ENCODE peak calls at places on chromosomes 3 and 15, in six cellular contexts. One of them, this sample, is unnamed. For H3K4me1, the result is how much of the 10 kb centered on the place peaks cover.

GRCh38 chr15:71079208-71080044 is 35.8 kb upstream of the THSD4 start:
- DNase-seq in cardiac muscle cell: no peak
- DNase-seq in stomach: peak
- DNase-seq in prostate gland: peak
- DNase-seq in right atrium auricular region: no peak
- DNase-seq in left ventricle myocardium inferior: peak
- DNase-seq in this sample: peak

GRCh38 chr3:181711325-181712135 is at the start of gene SOX2:
- DNase-seq in stomach: peak
- DNase-seq in left ventricle myocardium inferior: peak
- DNase-seq in cardiac muscle cell: peak
- DNase-seq in prostate gland: peak
- DNase-seq in right atrium auricular region: no peak
- DNase-seq in this sample: no peak

GRCh38 chr15:70412717-70413266 is 315.1 kb upstream of the TLE3 start:
- DNase-seq in right atrium auricular region: no peak
- DNase-seq in left ventricle myocardium inferior: no peak
- DNase-seq in cardiac muscle cell: no peak
- DNase-seq in stomach: no peak
- DNase-seq in prostate gland: no peak
- DNase-seq in this sample: no peak

GRCh38 chr3:66418432-66419052 is 82.3 kb downstream of the LRIG1 start:
- DNase-seq in left ventricle myocardium inferior: peak
- DNase-seq in cardiac muscle cell: no peak
- DNase-seq in right atrium auricular region: no peak
- DNase-seq in stomach: peak
- DNase-seq in prostate gland: peak
- DNase-seq in this sample: no peak

GRCh38 chr3:37086918-37087317 is 87.5 kb downstream of the LRRFIP2 start:
- DNase-seq in stomach: no peak
- DNase-seq in prostate gland: no peak
- DNase-seq in cardiac muscle cell: no peak
- DNase-seq in right atrium auricular region: no peak
- DNase-seq in left ventricle myocardium inferior: no peak
- DNase-seq in this sample: no peak

GRCh38 chr15:66670698-66671580 is 31.1 kb upstream of the SMAD6 start:
- DNase-seq in stomach: peak
- DNase-seq in cardiac muscle cell: no peak
- DNase-seq in right atrium auricular region: no peak
- DNase-seq in left ventricle myocardium inferior: no peak
- DNase-seq in prostate gland: peak
- DNase-seq in this sample: peak

GRCh38 chr15:65642588-65642987 is 20.9 kb downstream of the SLC24A1 start:
- DNase-seq in left ventricle myocardium inferior: no peak
- DNase-seq in stomach: no peak
- DNase-seq in prostate gland: no peak
- DNase-seq in cardiac muscle cell: no peak
- DNase-seq in right atrium auricular region: no peak
- DNase-seq in this sample: peak

GRCh38 chr15:99618941-99619411 is 53.2 kb downstream of the MEF2A start:
- DNase-seq in right atrium auricular region: no peak
- DNase-seq in left ventricle myocardium inferior: no peak
- DNase-seq in cardiac muscle cell: peak
- DNase-seq in stomach: no peak
- DNase-seq in prostate gland: no peak
- DNase-seq in this sample: no peak

GRCh38 chr15:63601026-63601726 is 4.0 kb downstream of the FBXL22 start:
- DNase-seq in cardiac muscle cell: peak
- DNase-seq in prostate gland: no peak
- DNase-seq in right atrium auricular region: no peak
- DNase-seq in stomach: no peak
- DNase-seq in left ventricle myocardium inferior: peak
- DNase-seq in this sample: peak

GRCh38 chr3:144241381-144241780 is 269.8 kb downstream of the DIPK2A start:
- DNase-seq in prostate gland: no peak
- DNase-seq in right atrium auricular region: no peak
- DNase-seq in left ventricle myocardium inferior: no peak
- DNase-seq in stomach: no peak
- DNase-seq in cardiac muscle cell: no peak
- DNase-seq in this sample: no peak
- TF ChIP-seq CTCF in prostate gland: no peak
- TF ChIP-seq CTCF in right atrium auricular region: no peak
- TF ChIP-seq CTCF in left ventricle myocardium inferior: no peak
- TF ChIP-seq CTCF in stomach: no peak
- TF ChIP-seq CTCF in cardiac muscle cell: no peak
- TF ChIP-seq CTCF in this sample: no peak

DNA sequence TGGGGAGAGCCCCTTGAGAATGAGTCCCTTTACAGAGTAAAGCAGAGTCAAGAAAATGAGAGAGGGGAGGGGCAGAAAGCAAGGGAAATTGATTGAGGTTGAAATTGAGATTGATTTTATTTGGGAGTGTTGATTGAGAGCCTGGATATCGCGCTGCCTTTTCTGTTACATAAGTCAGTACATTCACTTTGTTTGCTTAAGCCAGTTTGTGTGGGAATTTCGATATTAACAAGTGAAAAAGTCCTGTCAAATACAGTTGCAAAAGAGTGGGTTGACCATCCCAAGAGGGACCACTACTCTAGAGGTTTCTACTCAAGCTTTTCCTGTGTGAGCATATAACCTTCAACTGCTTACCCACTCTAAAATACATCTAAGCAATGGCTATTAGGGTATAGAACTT is 331.4 kb upstream of the AZI2 start:
- DNase-seq in prostate gland: no peak
- DNase-seq in stomach: no peak
- DNase-seq in left ventricle myocardium inferior: no peak
- DNase-seq in cardiac muscle cell: no peak
- DNase-seq in right atrium auricular region: no peak
- DNase-seq in this sample: no peak
- H3K4me1 ChIP-seq in prostate gland: under half
- H3K4me1 ChIP-seq in stomach: under half
- H3K4me1 ChIP-seq in left ventricle myocardium inferior: under half
- H3K4me1 ChIP-seq in cardiac muscle cell: under half
- H3K4me1 ChIP-seq in right atrium auricular region: under half
- H3K4me1 ChIP-seq in this sample: under half

GRCh38 chr15:38885477-38885952 is 320.9 kb upstream of the RASGRP1 start:
- DNase-seq in cardiac muscle cell: no peak
- DNase-seq in stomach: no peak
- DNase-seq in prostate gland: peak
- DNase-seq in left ventricle myocardium inferior: no peak
- DNase-seq in right atrium auricular region: no peak
- DNase-seq in this sample: no peak
- H3K4me3 ChIP-seq in cardiac muscle cell: no peak
- H3K4me3 ChIP-seq in stomach: no peak
- H3K4me3 ChIP-seq in prostate gland: no peak
- H3K4me3 ChIP-seq in left ventricle myocardium inferior: no peak
- H3K4me3 ChIP-seq in right atrium auricular region: no peak
- H3K4me3 ChIP-seq in this sample: no peak

DNA sequence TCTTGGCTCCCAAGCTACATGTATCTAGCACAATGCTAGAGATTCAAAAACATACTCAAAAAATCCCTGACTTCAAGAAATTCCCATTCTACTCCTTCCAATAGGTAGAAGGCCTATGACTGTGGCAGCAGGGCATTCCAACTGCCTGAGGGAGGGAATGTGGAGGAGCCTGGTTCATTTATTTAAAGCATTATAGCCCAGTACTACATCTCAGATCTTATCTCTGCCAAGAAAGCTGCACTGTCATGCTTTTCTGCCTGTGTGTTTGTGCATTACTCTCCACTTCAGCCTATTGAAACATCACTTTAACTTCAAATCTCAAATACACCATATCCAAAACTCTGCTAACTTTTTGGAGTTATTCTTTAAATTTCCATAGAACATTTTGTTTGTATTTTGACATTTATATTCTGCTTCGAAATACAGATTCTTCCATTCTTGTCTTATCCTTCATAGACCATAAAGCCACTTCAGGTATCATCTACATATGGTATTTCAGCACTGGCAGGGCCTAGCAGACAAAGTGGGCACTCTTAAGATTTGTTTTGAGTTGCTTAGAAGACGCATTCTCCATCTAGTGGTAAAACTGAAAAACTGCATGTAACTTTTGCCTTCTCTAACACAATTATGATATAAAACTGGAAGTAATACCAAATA is 59.1 kb upstream of the NEDD4 start:
- DNase-seq in stomach: no peak
- DNase-seq in left ventricle myocardium inferior: no peak
- DNase-seq in prostate gland: no peak
- DNase-seq in cardiac muscle cell: peak
- DNase-seq in right atrium auricular region: no peak
- DNase-seq in this sample: no peak
- TF ChIP-seq CTCF in stomach: peak
- TF ChIP-seq CTCF in left ventricle myocardium inferior: peak
- TF ChIP-seq CTCF in prostate gland: peak
- TF ChIP-seq CTCF in cardiac muscle cell: peak
- TF ChIP-seq CTCF in right atrium auricular region: peak
- TF ChIP-seq CTCF in this sample: peak

DNA sequence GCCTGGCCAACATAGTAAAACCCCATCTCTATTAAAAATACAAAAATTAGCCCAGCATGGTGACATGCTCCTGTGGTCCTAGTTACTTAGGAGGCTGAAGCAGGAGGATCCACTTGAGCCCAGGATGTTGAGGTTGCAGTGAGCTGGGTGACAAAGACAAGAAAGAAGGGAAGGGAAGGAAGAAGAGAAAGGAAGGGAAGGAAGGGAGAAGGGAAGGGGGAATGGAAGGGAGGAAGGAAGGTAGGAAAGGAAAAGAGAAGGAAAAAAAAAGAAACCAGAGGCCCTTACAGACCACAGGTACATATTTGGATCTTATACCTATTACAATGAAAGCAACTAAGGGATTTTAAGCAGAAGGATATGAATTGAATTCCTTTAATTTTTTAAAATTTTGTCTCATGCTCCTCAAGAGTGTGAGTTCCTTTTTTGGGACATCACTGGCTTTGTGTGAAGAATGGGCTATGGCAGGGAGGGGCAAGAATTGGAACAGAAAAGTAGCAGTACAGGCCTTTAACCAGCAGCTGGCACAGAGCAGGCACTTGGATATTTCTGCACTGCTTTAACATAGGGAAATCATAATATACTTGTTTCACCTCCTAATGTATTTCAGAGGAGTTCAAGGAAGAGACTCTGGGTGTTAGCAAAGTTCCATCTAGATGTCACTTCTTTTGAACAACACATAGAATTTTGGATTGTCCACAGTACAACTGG is 7.9 kb downstream of the RAB27A start:
- DNase-seq in prostate gland: no peak
- DNase-seq in right atrium auricular region: no peak
- DNase-seq in left ventricle myocardium inferior: no peak
- DNase-seq in cardiac muscle cell: no peak
- DNase-seq in stomach: no peak
- DNase-seq in this sample: no peak
- H3K4me1 ChIP-seq in prostate gland: under half
- H3K4me1 ChIP-seq in right atrium auricular region: under half
- H3K4me1 ChIP-seq in left ventricle myocardium inferior: under half
- H3K4me1 ChIP-seq in cardiac muscle cell: under half
- H3K4me1 ChIP-seq in stomach: half or more
- H3K4me1 ChIP-seq in this sample: under half

DNA sequence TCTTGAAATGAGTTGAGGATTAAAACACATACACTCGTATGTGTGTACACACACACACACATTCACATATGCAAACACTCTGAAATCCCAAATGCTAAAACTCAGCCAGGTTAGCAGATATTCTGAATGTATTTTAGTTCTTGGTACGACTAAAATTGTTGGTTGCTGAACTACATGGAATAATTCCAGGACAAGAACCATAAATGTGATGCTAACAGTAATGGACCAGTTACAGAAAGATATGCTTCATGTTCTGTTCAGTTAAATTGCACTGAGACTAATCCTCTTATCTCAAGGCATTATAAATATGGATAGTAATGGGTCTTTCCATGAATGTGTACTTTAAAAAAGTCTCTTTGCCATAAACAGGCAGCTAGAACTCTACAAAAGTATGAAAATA is 113.4 kb downstream of the FRMD4B start:
- DNase-seq in left ventricle myocardium inferior: no peak
- DNase-seq in cardiac muscle cell: no peak
- DNase-seq in stomach: no peak
- DNase-seq in right atrium auricular region: no peak
- DNase-seq in prostate gland: no peak
- DNase-seq in this sample: no peak
- H3K4me3 ChIP-seq in left ventricle myocardium inferior: no peak
- H3K4me3 ChIP-seq in cardiac muscle cell: no peak
- H3K4me3 ChIP-seq in stomach: no peak
- H3K4me3 ChIP-seq in right atrium auricular region: no peak
- H3K4me3 ChIP-seq in prostate gland: no peak
- H3K4me3 ChIP-seq in this sample: no peak

GRCh38 chr3:14125193-14126016 is 553 bp downstream of the TMEM43 start:
- DNase-seq in cardiac muscle cell: peak
- DNase-seq in right atrium auricular region: peak
- DNase-seq in left ventricle myocardium inferior: peak
- DNase-seq in stomach: peak
- DNase-seq in prostate gland: peak
- DNase-seq in this sample: peak
- TF ChIP-seq CTCF in cardiac muscle cell: peak
- TF ChIP-seq CTCF in right atrium auricular region: no peak
- TF ChIP-seq CTCF in left ventricle myocardium inferior: no peak
- TF ChIP-seq CTCF in stomach: no peak
- TF ChIP-seq CTCF in prostate gland: no peak
- TF ChIP-seq CTCF in this sample: no peak

GRCh38 chr3:76372497-76372896 is 587.1 kb upstream of the ZNF717 start:
- DNase-seq in prostate gland: no peak
- DNase-seq in left ventricle myocardium inferior: no peak
- DNase-seq in right atrium auricular region: no peak
- DNase-seq in stomach: no peak
- DNase-seq in cardiac muscle cell: no peak
- DNase-seq in this sample: no peak
- H3K4me1 ChIP-seq in prostate gland: under half
- H3K4me1 ChIP-seq in left ventricle myocardium inferior: under half
- H3K4me1 ChIP-seq in right atrium auricular region: under half
- H3K4me1 ChIP-seq in stomach: under half
- H3K4me1 ChIP-seq in cardiac muscle cell: under half
- H3K4me1 ChIP-seq in this sample: under half

This sample was measured in mucosa of descending colon.